ENCODE peak calls at places on chromosomes 4 and X, in five cellular contexts. W is astrocyte of the hippocampus, B is H9, T is endothelial cell of umbilical vein, Q is BJ. H is an unnamed sample.

GRCh38 chr4:168560184-168560834 is 63.5 kb downstream of the PALLD start:
- DNase-seq in W (peak), B (no peak), T (peak), Q (no peak), H (no peak)

GRCh38 chr4:140156529-140157171 is 2.7 kb upstream of the MAML3 start:
- DNase-seq in W (no peak), B (no peak), T (no peak), Q (no peak), H (no peak)

GRCh38 chr4:42277291-42277690 is 120.0 kb upstream of the SHISA3 start:
- DNase-seq in W (no peak), B (no peak), T (no peak), Q (no peak), H (no peak)

GRCh38 chr4:151700566-151701316 is 60.1 kb downstream of the GATB start:
- DNase-seq in W (no peak), B (no peak), T (no peak), Q (no peak), H (no peak)

GRCh38 chrX:117510453-117510852 is 606.2 kb downstream of the KLHL13 start:
- DNase-seq in W (no peak), B (no peak), T (no peak), Q (no peak), H (no peak)

GRCh38 chr4:122293374-122294365 is 85.1 kb upstream of the ADAD1 start:
- DNase-seq in W (peak), B (peak), T (no peak), Q (no peak), H (no peak)

GRCh38 chr4:5940470-5941203 is 47.8 kb upstream of the CRMP1 start:
- DNase-seq in W (peak), B (peak), T (no peak), Q (no peak), H (no peak)

GRCh38 chr4:186807809-186808634 is 84.4 kb upstream of the FAT1 start:
- DNase-seq in W (peak), B (no peak), T (no peak), Q (peak), H (peak)